ENCODE peak calls at places on chromosome 20, in five cellular contexts. A, T, K, W and X are unnamed samples.

GRCh38 chr20:34365765-34366213 is 2.7 kb downstream of the ITCH start:
- DNase-seq in A (no peak), T (no peak), W (no peak), K (no peak), X (no peak)

GRCh38 chr20:33653218-33653899 is 8.8 kb upstream of the C20orf144 start:
- DNase-seq in A (peak; percentile 80), W (no peak), T (peak; percentile 85), K (peak; percentile 75), X (no peak)

GRCh38 chr20:3431109-3431508 is 23.6 kb upstream of the DNAAF9 start:
- DNase-seq in A (no peak), T (no peak), K (no peak), W (no peak), X (no peak)

GRCh38 chr20:17795003-17795402 is 95.2 kb downstream of the BANF2 start:
- DNase-seq in K (no peak), A (no peak), T (no peak), W (no peak), X (no peak)

GRCh38 chr20:36491901-36492617 is 49.3 kb upstream of the MYL9 start:
- DNase-seq in W (no peak), A (no peak), T (no peak), K (no peak), X (peak; percentile 63)

GRCh38 chr20:9344080-9344920 is 170.1 kb upstream of the LAMP5 start:
- DNase-seq in T (peak; percentile 70), W (no peak), A (no peak), K (no peak), X (no peak)

GRCh38 chr20:44643154-44643519 is 8.4 kb downstream of the ADA start:
- DNase-seq in W (no peak), K (no peak), T (no peak), A (no peak), X (no peak)

GRCh38 chr20:23361108-23361650 is 803 bp upstream of the GZF1 start:
- DNase-seq in T (no peak), K (peak; percentile 74), A (no peak), W (no peak), X (no peak)

GRCh38 chr20:14142964-14143627 is 147.8 kb downstream of the MACROD2 start:
- DNase-seq in T (no peak), K (no peak), A (no peak), W (no peak), X (no peak)

GRCh38 chr20:10696650-10697049 is 22.9 kb upstream of the JAG1 start:
- DNase-seq in A (no peak), T (no peak), W (no peak), K (peak; percentile 34), X (no peak)

DNA sequence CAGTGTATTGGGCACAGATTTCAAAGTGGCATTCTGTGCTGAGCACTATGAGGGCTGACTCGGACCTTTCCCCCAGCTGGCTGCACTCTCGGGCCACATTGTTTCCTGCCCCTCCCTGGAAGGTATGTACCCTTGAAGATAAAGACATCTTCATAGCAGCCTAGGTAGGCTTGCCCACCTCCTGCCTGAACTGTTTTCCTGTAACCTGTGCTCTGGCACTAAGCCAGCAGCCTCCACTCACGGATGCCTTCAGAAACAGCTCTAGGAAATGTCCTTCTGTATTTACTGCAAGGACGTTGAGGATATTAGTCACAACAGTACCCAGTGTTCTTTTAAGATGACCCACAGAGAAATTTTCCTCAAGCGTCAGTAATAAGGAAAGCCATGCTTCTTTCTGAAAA is 43.7 kb downstream of the TTI1 start:
- DNase-seq in A (no peak), W (no peak), K (no peak), T (no peak), X (peak; percentile 69)
- TF ChIP-seq EP300 in A (no peak), W (no peak), K (no peak), T (no peak), X (no peak)

GRCh38 chr20:56722042-56722441 is 92.9 kb downstream of the TFAP2C start:
- DNase-seq in K (no peak), A (no peak), T (no peak), W (no peak), X (no peak)
- H3K27me3 ChIP-seq in K (no peaks in the 10 kb centered on the region), A (no peaks in the 10 kb centered on the region), T (no peaks in the 10 kb centered on the region), W (no peaks in the 10 kb centered on the region), X (peaks cover 4% of the 10 kb centered on the region)

DNA sequence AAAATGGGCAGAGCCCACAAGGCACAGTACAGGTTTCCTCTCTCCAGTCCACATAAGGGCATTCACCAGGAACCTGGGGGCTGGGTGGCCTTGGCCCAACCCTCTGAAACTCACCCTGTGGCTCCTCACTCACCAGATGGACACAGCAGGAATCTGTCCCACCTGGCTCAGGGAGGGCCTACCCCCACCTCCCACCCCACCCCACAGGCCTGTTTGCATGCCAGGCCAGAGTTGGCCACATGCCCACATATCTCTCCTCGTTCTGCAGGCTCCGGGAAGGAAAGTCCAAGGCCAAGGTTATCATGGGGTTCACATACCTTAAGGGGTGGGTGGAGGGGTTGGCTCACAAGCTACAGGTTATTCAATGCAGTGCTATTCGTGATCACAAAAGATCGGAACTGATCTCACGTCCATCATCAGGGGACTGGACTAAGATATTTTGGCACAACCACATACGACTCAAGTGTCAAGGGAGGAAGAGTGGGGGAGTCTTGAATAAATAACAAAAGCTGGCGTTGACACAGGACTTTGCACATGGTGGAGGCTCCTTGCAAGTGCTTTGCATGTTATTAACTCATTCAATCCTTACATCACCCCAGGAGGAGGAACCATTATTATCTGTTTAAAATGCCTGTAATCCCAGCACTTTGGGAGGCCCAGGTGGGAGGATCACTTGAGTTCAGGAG is 13.0 kb downstream of the RIPOR3 start:
- DNase-seq in W (no peak), A (peak; percentile 44), T (no peak), K (peak; percentile 94), X (no peak)
- TF ChIP-seq EP300 in W (no peak), A (no peak), T (no peak), K (peak; percentile 77), X (no peak)

GRCh38 chr20:46004187-46004586 is 4.5 kb upstream of the MMP9 start:
- DNase-seq in T (no peak), K (no peak), W (no peak), A (no peak), X (no peak)
- H3K27me3 ChIP-seq in T (peaks cover 13% of the 10 kb centered on the region), K (peaks cover 11% of the 10 kb centered on the region), W (peaks cover 6% of the 10 kb centered on the region), A (no peaks in the 10 kb centered on the region), X (peaks cover 35% of the 10 kb centered on the region)

DNA sequence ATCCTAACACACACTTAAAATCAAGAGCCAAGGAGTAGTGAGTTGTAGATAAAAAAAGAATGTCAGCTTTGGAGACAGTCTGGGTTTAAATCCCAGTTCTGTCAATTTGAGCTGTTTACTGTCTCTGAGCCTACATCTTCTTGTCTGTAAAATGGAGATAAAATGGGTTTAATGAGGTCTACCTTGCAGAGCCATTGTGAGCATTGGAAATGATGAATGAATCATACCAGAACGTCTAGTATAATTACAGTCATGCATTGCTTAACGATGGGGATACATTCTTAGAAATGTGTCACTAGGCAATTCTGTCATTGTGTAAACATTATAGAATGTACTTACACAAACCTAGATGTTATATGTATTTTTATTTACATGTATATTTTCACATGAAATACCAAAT is 17.6 kb upstream of the SGK2 start:
- DNase-seq in T (no peak), A (no peak), W (no peak), K (no peak), X (no peak)
- TF ChIP-seq EP300 in T (no peak), A (no peak), W (no peak), K (no peak), X (no peak)